ENCODE peak calls at places on chromosomes 11 and 22, in four cellular contexts. V is heart right ventricle, F is A549, G is breast epithelium. A is an unnamed sample.

GRCh38 chr11:125925247-125925740 is 20.6 kb upstream of the VSIG10L2 start:
- DNase-seq in V (no peak), F (no peak), G (no peak), A (no peak)

GRCh38 chr22:21816472-21816786 is 51.0 kb downstream of the MAPK1 start:
- DNase-seq in V (no peak), F (no peak), G (no peak), A (no peak)

GRCh38 chr11:111696556-111696955 is 69.6 kb downstream of the PPP2R1B start:
- DNase-seq in V (no peak), F (no peak), G (no peak), A (no peak)

GRCh38 chr11:33324211-33324985 is 67.2 kb downstream of the HIPK3 start:
- DNase-seq in V (no peak), F (no peak), G (no peak), A (no peak)

GRCh38 chr11:55658031-55658573 is 3.9 kb upstream of the OR4C6 start:
- DNase-seq in V (no peak), F (no peak), G (no peak), A (no peak)

GRCh38 chr11:100753144-100753543 is 66.1 kb downstream of the ARHGAP42 start:
- DNase-seq in V (no peak), F (no peak), G (no peak), A (no peak)

GRCh38 chr11:11076879-11077278 is 219.0 kb upstream of the ZBED5 start:
- DNase-seq in V (no peak), F (no peak), G (no peak), A (no peak)

GRCh38 chr11:124174001-124174400 is 9.1 kb upstream of the OR10D3 start:
- DNase-seq in V (no peak), F (peak; percentile 3), G (no peak), A (no peak)

GRCh38 chr22:44133901-44134511 is 46.7 kb upstream of the PARVG start:
- DNase-seq in V (no peak), F (no peak), G (no peak), A (no peak)

DNA sequence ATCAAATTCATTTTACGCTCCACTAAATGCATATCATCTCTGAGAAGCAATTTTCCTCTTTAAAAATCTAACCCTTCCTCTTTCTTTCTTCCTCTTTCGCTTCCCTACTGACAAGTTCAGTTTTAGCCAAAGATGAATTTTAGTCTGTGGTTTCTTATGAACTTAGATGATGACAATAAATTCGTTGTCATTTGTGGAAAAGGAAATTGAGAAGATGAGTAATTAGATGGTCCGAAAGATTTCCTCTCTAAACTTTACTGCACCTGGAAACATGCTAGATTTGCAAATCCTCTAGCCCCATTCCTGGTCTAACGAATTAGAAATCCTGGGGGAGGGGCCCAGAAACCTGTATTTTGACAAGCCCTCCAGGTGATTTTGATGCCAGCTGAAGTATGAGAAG is 855.4 kb upstream of the CHORDC1 start:
- DNase-seq in V (no peak), F (no peak), G (no peak), A (no peak)
- H3K4me1 ChIP-seq in V (no peaks in the 10 kb centered on the region), F (peaks cover 11% of the 10 kb centered on the region), G (no peaks in the 10 kb centered on the region), A (no peaks in the 10 kb centered on the region)

GRCh38 chr11:9862981-9863380 is 199.1 kb downstream of the SWAP70 start:
- DNase-seq in V (no peak), F (no peak), G (no peak), A (no peak)
- H3K4me1 ChIP-seq in V (peaks cover 13% of the 10 kb centered on the region), F (peaks cover 50% of the 10 kb centered on the region), G (no peaks in the 10 kb centered on the region), A (peaks cover 4% of the 10 kb centered on the region)

GRCh38 chr22:20158366-20159036 is 7.6 kb upstream of the CCDC188 start:
- DNase-seq in V (no peak), F (no peak), G (no peak), A (no peak)

GRCh38 chr22:20159088-20159487 is 8.2 kb upstream of the CCDC188 start:
- DNase-seq in V (no peak), F (no peak), G (no peak), A (no peak)

GRCh38 chr22:20156611-20157415 is 6.0 kb upstream of the CCDC188 start:
- DNase-seq in V (peak; percentile 88), F (peak; percentile 66), G (peak; percentile 83), A (peak; percentile 76)

GRCh38 chr22:20156042-20156389 is 5.2 kb upstream of the CCDC188 start:
- DNase-seq in V (no peak), F (no peak), G (no peak), A (no peak)

GRCh38 chr22:20157416-20158183 is 6.7 kb upstream of the CCDC188 start:
- DNase-seq in V (no peak), F (no peak), G (no peak), A (no peak)
- H3K4me1 ChIP-seq in V (peaks cover 6% of the 10 kb centered on the region), F (no peaks in the 10 kb centered on the region), G (no peaks in the 10 kb centered on the region), A (peaks cover 4% of the 10 kb centered on the region)

DNA sequence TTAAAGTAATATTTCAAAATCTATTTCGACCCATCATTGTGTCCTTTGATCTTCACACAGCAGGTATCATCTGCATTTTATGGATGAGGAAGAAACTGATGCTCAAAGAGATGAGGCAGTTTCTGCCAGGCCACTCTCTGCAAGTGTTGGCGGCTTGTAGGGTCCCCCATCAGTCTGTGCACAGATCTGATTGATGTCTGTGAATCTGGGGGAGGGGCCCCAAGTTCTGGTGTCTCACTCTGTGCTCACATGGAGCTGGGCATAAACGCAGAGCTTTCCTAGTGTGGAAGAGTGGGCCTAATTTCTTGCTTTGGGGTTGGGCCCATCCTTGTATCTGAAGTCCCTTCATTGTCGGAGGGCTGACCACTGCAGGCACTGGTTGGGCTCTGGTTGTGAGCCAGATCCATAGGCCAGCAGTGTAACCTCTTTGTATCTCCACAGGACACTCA is 1.6 kb upstream of the TRMT2A start:
- DNase-seq in V (no peak), F (no peak), G (no peak), A (no peak)
- H3K4me1 ChIP-seq in V (peaks cover 50% of the 10 kb centered on the region), F (peaks cover 22% of the 10 kb centered on the region), G (peaks cover 5% of the 10 kb centered on the region), A (peaks cover 24% of the 10 kb centered on the region)

DNA sequence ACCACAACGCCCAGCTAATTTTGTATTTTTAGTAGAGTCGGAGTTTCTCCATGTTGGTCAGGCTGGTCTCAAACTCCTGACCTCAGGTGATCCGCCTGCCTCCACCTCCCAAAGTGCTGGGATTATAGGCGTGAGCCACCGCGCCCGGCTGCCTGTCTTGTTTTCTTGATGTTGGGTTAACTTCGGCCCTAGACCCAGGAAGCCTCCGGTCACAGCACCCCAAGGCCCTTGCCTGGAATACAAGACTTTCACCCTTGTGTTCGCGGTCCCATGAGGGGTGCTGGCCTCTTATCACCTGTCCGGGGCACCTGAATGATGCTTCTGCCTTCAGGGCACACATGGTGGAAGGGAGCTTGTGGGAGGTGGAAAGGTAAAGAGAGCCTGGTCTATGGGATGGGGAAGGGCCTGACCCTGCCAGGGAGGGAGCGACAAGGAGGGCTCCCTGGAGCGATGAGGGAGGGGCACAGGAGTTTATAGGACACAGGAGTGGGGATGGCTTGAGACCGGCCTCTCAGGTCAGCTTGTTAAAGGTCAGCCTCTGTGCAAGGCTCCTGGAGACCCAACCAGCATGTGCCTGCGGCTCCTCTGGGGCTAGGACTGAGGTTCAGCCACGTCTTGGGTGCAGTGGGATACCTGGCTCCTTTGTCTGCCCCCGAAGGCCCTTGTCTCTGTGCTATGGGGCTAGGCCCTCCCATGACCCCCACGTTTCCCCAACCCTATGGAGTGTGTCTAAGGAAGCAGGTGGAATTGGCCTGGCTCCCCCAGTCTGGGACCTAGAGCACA is 34.7 kb upstream of the GRAMD4 start:
- DNase-seq in V (no peak), F (no peak), G (no peak), A (no peak)
- H3K4me1 ChIP-seq in V (peaks cover 86% of the 10 kb centered on the region), F (peaks cover 8% of the 10 kb centered on the region), G (no peaks in the 10 kb centered on the region), A (peaks cover 7% of the 10 kb centered on the region)

GRCh38 chr22:42309865-42310264 is 39.4 kb upstream of the TCF20 start:
- DNase-seq in V (no peak), F (no peak), G (no peak), A (no peak)

GRCh38 chr22:42308887-42309468 is 38.5 kb upstream of the TCF20 start:
- DNase-seq in V (no peak), F (no peak), G (no peak), A (no peak)

GRCh38 chr22:42313204-42313603 is 42.8 kb upstream of the TCF20 start:
- DNase-seq in V (no peak), F (no peak), G (no peak), A (no peak)

GRCh38 chr22:42307806-42308563 is 37.5 kb upstream of the TCF20 start:
- DNase-seq in V (no peak), F (no peak), G (no peak), A (no peak)

DNA sequence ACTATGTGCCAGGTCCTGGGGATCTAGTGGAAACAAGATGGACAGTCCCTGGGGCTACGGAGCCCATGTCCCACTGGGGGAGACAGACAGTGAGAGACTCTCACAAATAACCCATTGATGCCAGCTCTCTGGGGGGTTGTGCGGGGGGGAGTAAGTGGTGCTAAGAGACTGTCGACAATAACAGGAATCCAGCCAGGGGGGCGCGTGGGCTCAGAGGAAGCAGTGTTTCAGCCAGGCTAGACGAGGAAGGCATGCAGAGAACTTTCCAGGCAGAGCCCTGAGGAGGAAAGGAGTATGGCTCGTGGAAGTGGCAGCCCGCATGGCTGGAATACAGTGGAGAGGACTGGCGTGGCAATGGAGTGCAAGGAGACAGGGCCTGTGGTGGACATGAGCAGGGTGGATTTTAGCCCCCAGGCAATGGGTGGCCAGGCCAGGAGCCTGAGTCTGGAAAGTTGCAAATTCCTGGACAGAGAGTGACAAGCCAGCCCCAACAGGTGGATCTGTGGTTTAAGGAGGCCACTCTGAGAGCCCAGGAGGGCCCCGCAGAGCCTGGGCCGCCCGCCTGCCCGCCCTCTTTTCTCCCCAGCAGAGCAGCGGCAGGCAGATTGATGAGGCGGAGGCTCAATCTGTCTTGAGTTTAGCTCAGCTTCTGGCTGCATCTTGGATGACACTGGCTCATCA is 40.0 kb upstream of the TCF20 start:
- DNase-seq in V (no peak), F (no peak), G (no peak), A (no peak)
- H3K4me1 ChIP-seq in V (no peaks in the 10 kb centered on the region), F (peaks cover 24% of the 10 kb centered on the region), G (peaks cover 5% of the 10 kb centered on the region), A (peaks cover 29% of the 10 kb centered on the region)

GRCh38 chr11:44205358-44205757 is 104.6 kb downstream of the ALX4 start:
- DNase-seq in V (no peak), F (no peak), G (no peak), A (no peak)
- H3K4me1 ChIP-seq in V (peaks cover 11% of the 10 kb centered on the region), F (no peaks in the 10 kb centered on the region), G (no peaks in the 10 kb centered on the region), A (no peaks in the 10 kb centered on the region)

GRCh38 chr11:121571466-121571865 is 118.7 kb upstream of the SORL1-AS1 start:
- DNase-seq in V (no peak), F (no peak), G (no peak), A (no peak)
- H3K4me1 ChIP-seq in V (peaks cover 11% of the 10 kb centered on the region), F (no peaks in the 10 kb centered on the region), G (no peaks in the 10 kb centered on the region), A (no peaks in the 10 kb centered on the region)

GRCh38 chr22:49760630-49761571 is 66.8 kb downstream of the BRD1 start:
- DNase-seq in V (no peak), F (no peak), G (no peak), A (no peak)
- H3K4me1 ChIP-seq in V (no peaks in the 10 kb centered on the region), F (no peaks in the 10 kb centered on the region), G (no peaks in the 10 kb centered on the region), A (no peaks in the 10 kb centered on the region)

GRCh38 chr11:312092-312816 is 1.6 kb upstream of the IFITM1 start:
- DNase-seq in V (peak; percentile 17), F (no peak), G (no peak), A (no peak)
- H3K4me1 ChIP-seq in V (peaks cover 37% of the 10 kb centered on the region), F (peaks cover 18% of the 10 kb centered on the region), G (peaks cover 20% of the 10 kb centered on the region), A (peaks cover 35% of the 10 kb centered on the region)

A was measured in effector memory CD4-positive, alpha-beta T cell.